ENCODE peak calls at places on chromosomes 12 and 14, in ten cellular contexts. R is IMR-90; T is thyroid gland; E is upper lobe of left lung; S is CD4-positive, alpha-beta T cell; M is ovary; L is breast epithelium; P is body of pancreas; F is CD8-positive, alpha-beta T cell; A is Panc1. G is an unnamed sample.

GRCh38 chr12:575948-576612 is 87.2 kb downstream of the NINJ2 start:
- DNase-seq in R (peak; percentile 31), T (peak; percentile 71), E (peak; percentile 81), S (peak; percentile 90), M (peak; percentile 80), L (peak; percentile 65), P (peak; percentile 71), F (peak; percentile 73), A (peak; percentile 24), G (peak; percentile 84)

GRCh38 chr12:83365317-83365716 is 678.6 kb downstream of the TMTC2 start:
- DNase-seq in R (no peak), T (peak; percentile 62), E (peak; percentile 22), S (no peak), M (no peak), L (no peak), P (no peak), F (no peak), A (no peak), G (no peak)

GRCh38 chr14:64465208-64465821 is at the start of gene AKAP5:
- DNase-seq in R (peak; percentile 11), T (peak; percentile 70), E (peak; percentile 68), S (peak; percentile 43), M (peak; percentile 73), L (no peak), P (peak; percentile 58), F (peak; percentile 17), A (no peak), G (peak; percentile 44)

GRCh38 chr12:15526033-15526432 is 203.7 kb downstream of the PTPRO start:
- DNase-seq in R (no peak), T (no peak), E (no peak), S (no peak), M (no peak), L (no peak), P (no peak), F (no peak), A (no peak), G (no peak)

GRCh38 chr14:98290596-98290995 is 981.4 kb downstream of the BCL11B start:
- DNase-seq in R (no peak), T (no peak), E (no peak), S (no peak), M (no peak), L (no peak), P (no peak), F (no peak), A (no peak), G (no peak)

GRCh38 chr14:61132894-61133293 is 148.2 kb downstream of the TMEM30B start:
- DNase-seq in R (no peak), T (no peak), E (no peak), S (no peak), M (no peak), L (no peak), P (no peak), F (no peak), A (no peak), G (no peak)

GRCh38 chr14:71003156-71003555 is 95.9 kb downstream of the PCNX1 start:
- DNase-seq in R (no peak), T (no peak), E (no peak), S (no peak), M (no peak), L (no peak), P (no peak), F (no peak), A (no peak), G (no peak)

GRCh38 chr14:36996133-36996856 is 176.1 kb downstream of the SLC25A21 start:
- DNase-seq in R (peak; percentile 68), T (peak; percentile 13), E (no peak), S (no peak), M (no peak), L (no peak), P (no peak), F (no peak), A (no peak), G (no peak)

GRCh38 chr12:25054783-25055144 is 105.9 kb upstream of the BCAT1 start:
- DNase-seq in R (peak; percentile 66), T (no peak), E (no peak), S (no peak), M (no peak), L (no peak), P (peak; percentile 38), F (no peak), A (no peak), G (no peak)

GRCh38 chr12:22529281-22530060 is 14.9 kb downstream of the C2CD5 start:
- DNase-seq in R (peak; percentile 63), T (peak; percentile 67), E (no peak), S (no peak), M (no peak), L (no peak), P (no peak), F (no peak), A (peak; percentile 8), G (no peak)

GRCh38 chr12:95277139-95277538 is 59.5 kb downstream of the VEZT start:
- DNase-seq in R (peak; percentile 97), T (no peak), E (no peak), S (no peak), M (no peak), L (no peak), P (no peak), F (no peak), A (no peak), G (peak; percentile 13)

GRCh38 chr12:78617683-78618082 is 246.9 kb upstream of the SYT1 start:
- DNase-seq in R (no peak), T (no peak), E (no peak), S (no peak), M (no peak), L (no peak), P (no peak), F (no peak), A (no peak), G (no peak)

GRCh38 chr14:21385170-21385904 is 1.5 kb upstream of the SUPT16H start:
- DNase-seq in R (no peak), T (no peak), E (no peak), S (no peak), M (no peak), L (no peak), P (no peak), F (no peak), A (no peak), G (peak; percentile 18)

GRCh38 chr12:59041241-59042121 is 121.2 kb upstream of the LRIG3 start:
- DNase-seq in R (peak; percentile 96), T (no peak), E (no peak), S (no peak), M (no peak), L (no peak), P (no peak), F (no peak), A (peak; percentile 25), G (peak; percentile 24)

GRCh38 chr14:64942531-64943111 is at the start of gene GPX2:
- DNase-seq in R (no peak), T (no peak), E (peak; percentile 44), S (no peak), M (no peak), L (no peak), P (peak; percentile 80), F (no peak), A (no peak), G (no peak)

GRCh38 chr14:63203618-63204406 is 431 bp upstream of the RHOJ start:
- DNase-seq in R (peak; percentile 99), T (peak; percentile 41), E (peak; percentile 55), S (no peak), M (peak; percentile 80), L (peak; percentile 54), P (peak; percentile 67), F (no peak), A (peak; percentile 2), G (peak; percentile 97)

GRCh38 chr14:94009767-94010166 is 12.7 kb downstream of the CCDC197 start:
- DNase-seq in R (peak; percentile 63), T (peak; percentile 72), E (no peak), S (no peak), M (no peak), L (no peak), P (no peak), F (no peak), A (no peak), G (peak; percentile 72)

GRCh38 chr14:98077176-98077575 is 1194.8 kb downstream of the BCL11B start:
- DNase-seq in R (no peak), T (no peak), E (no peak), S (no peak), M (no peak), L (no peak), P (no peak), F (no peak), A (no peak), G (no peak)

GRCh38 chr14:99260652-99261551 is 11.1 kb downstream of the BCL11B start:
- DNase-seq in R (no peak), T (no peak), E (no peak), S (peak; percentile 60), M (no peak), L (no peak), P (no peak), F (no peak), A (no peak), G (no peak)

DNA sequence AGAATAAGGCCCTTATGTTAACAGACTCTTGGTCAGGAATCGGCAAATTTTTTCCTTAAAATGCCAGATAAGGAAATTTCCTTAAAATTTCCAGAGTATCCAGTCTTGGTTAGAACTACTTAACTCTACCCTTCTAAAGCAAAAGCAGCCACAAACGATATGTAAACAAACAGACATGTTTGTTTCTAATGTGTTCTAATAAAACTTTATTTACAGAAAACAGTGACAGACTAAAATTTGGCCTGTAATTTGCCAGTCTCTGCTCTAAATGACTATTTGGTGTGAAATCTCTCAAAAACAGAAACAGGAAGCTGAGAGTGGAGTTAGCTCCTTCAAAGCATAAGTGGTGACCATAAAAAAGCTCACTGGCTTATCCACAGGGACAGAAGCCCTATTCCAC is 78.2 kb downstream of the PRKAB1 start:
- DNase-seq in R (no peak), T (no peak), E (no peak), S (no peak), M (no peak), L (no peak), P (no peak), F (no peak), A (no peak), G (no peak)
- H3K9me3 ChIP-seq in R (peaks cover 4% of the 10 kb centered on the region), T (no peaks in the 10 kb centered on the region), E (peaks cover 11% of the 10 kb centered on the region), S (peaks cover 13% of the 10 kb centered on the region), M (no peaks in the 10 kb centered on the region), L (peaks cover 5% of the 10 kb centered on the region), P (no peaks in the 10 kb centered on the region), F (no peaks in the 10 kb centered on the region), A (peaks cover 16% of the 10 kb centered on the region), G (peaks cover 13% of the 10 kb centered on the region)

GRCh38 chr12:94020335-94020734 is 128.0 kb upstream of the PLXNC1 start:
- DNase-seq in R (no peak), T (no peak), E (no peak), S (no peak), M (no peak), L (no peak), P (no peak), F (no peak), A (no peak), G (no peak)
- H3K9me3 ChIP-seq in R (peaks cover 23% of the 10 kb centered on the region), T (no peaks in the 10 kb centered on the region), E (peaks cover 26% of the 10 kb centered on the region), S (peaks cover 40% of the 10 kb centered on the region), M (no peaks in the 10 kb centered on the region), L (peaks cover 23% of the 10 kb centered on the region), P (peaks cover 15% of the 10 kb centered on the region), F (peaks cover 7% of the 10 kb centered on the region), A (peaks cover 24% of the 10 kb centered on the region), G (no peaks in the 10 kb centered on the region)

GRCh38 chr12:47814539-47815170 is 5.0 kb downstream of the HDAC7 start:
- DNase-seq in R (no peak), T (no peak), E (no peak), S (no peak), M (no peak), L (no peak), P (no peak), F (no peak), A (no peak), G (no peak)
- H3K9me3 ChIP-seq in R (no peaks in the 10 kb centered on the region), T (no peaks in the 10 kb centered on the region), E (no peaks in the 10 kb centered on the region), S (no peaks in the 10 kb centered on the region), M (no peaks in the 10 kb centered on the region), L (no peaks in the 10 kb centered on the region), P (no peaks in the 10 kb centered on the region), F (no peaks in the 10 kb centered on the region), A (no peaks in the 10 kb centered on the region), G (no peaks in the 10 kb centered on the region)

GRCh38 chr12:133130038-133130807 is at the start of the genes ZNF10 and ZNF891:
- DNase-seq in R (peak; percentile 96), T (peak; percentile 96), E (peak; percentile 95), S (peak; percentile 98), M (peak; percentile 98), L (peak; percentile 96), P (peak; percentile 96), F (peak; percentile 96), A (peak; percentile 72), G (peak; percentile 95)
- H3K9me3 ChIP-seq in R (peaks cover 39% of the 10 kb centered on the region), T (no peaks in the 10 kb centered on the region), E (peaks cover 68% of the 10 kb centered on the region), S (peaks cover 73% of the 10 kb centered on the region), M (peaks cover 3% of the 10 kb centered on the region), L (peaks cover 55% of the 10 kb centered on the region), P (peaks cover 38% of the 10 kb centered on the region), F (peaks cover 21% of the 10 kb centered on the region), A (peaks cover 55% of the 10 kb centered on the region), G (peaks cover 29% of the 10 kb centered on the region)

G was measured in SJCRH30.